ENCODE peak calls at places on chromosomes 6 and 20, in five cellular contexts. X is amygdala; P is activated T-cell treated with anti-CD3 and anti-CD28 coated beads, Interleukin-2, amount 50 U/mL, for 4 hours; M is astrocyte; U is omental fat pad. Q is an unnamed sample.

GRCh38 chr6:146200136-146200708 is 171.4 kb downstream of the GRM1 start:
- DNase-seq in X (no peak), U (no peak), P (no peak), M (peak; percentile 10), Q (no peak)

GRCh38 chr6:14838041-14838596 is 407.8 kb upstream of the JARID2 start:
- DNase-seq in U (no peak), X (no peak), M (peak; percentile 23), P (no peak), Q (no peak)

GRCh38 chr20:23909390-23909789 is 29.8 kb upstream of the CST5 start:
- DNase-seq in X (no peak), U (no peak), M (no peak), P (no peak), Q (no peak)

GRCh38 chr20:57747889-57748456 is 38.2 kb upstream of the PMEPA1 start:
- DNase-seq in M (no peak), P (no peak), U (no peak), X (no peak), Q (no peak)

GRCh38 chr6:105072799-105073199 is 107.0 kb downstream of the POPDC3 start:
- DNase-seq in M (peak; percentile 10), U (no peak), P (no peak), X (no peak), Q (no peak)

GRCh38 chr20:4457566-4458543 is 263.9 kb upstream of the PRND start:
- DNase-seq in M (no peak), U (no peak), P (no peak), X (no peak), Q (no peak)

GRCh38 chr20:517221-517620 is 26.4 kb downstream of the CSNK2A1 start:
- DNase-seq in M (peak; percentile 46), X (no peak), U (no peak), P (no peak), Q (no peak)

GRCh38 chr6:73652637-73653570 is 888 bp downstream of the SLC17A5 start:
- DNase-seq in U (no peak), X (peak; percentile 50), P (peak; percentile 38), M (peak; percentile 24), Q (peak; percentile 55)

GRCh38 chr20:31322504-31322903 is 14.1 kb upstream of the DEFB116 start:
- DNase-seq in X (no peak), U (no peak), M (no peak), P (no peak), Q (no peak)

GRCh38 chr6:97658090-97658489 is 375.1 kb upstream of the MMS22L start:
- DNase-seq in M (no peak), U (no peak), P (no peak), X (no peak), Q (no peak)

GRCh38 chr6:81750660-81751387 is 1.7 kb downstream of the TENT5A start:
- DNase-seq in U (no peak), X (no peak), P (no peak), M (no peak), Q (no peak)

GRCh38 chr6:108958900-108959770 is 110.9 kb downstream of the ARMC2 start:
- DNase-seq in X (no peak), U (no peak), M (no peak), P (no peak), Q (no peak)

GRCh38 chr20:31606928-31607639 is 2.0 kb downstream of the ID1 start:
- DNase-seq in P (no peak), U (no peak), X (peak; percentile 19), M (peak; percentile 81), Q (no peak)

GRCh38 chr20:2698912-2699311 is 6.3 kb downstream of the EBF4 start:
- DNase-seq in U (no peak), M (no peak), P (no peak), X (no peak), Q (no peak)

GRCh38 chr6:130752292-130752691 is 74.9 kb upstream of the SMLR1 start:
- DNase-seq in M (no peak), U (no peak), X (no peak), P (no peak), Q (no peak)

GRCh38 chr6:124795879-124796838 is 166.1 kb upstream of the RNF217 start:
- DNase-seq in U (no peak), P (no peak), X (no peak), M (no peak), Q (peak; percentile 7)

GRCh38 chr20:38706482-38706881 is 17.8 kb upstream of the SLC32A1 start:
- DNase-seq in X (no peak), U (no peak), M (no peak), P (no peak), Q (no peak)

GRCh38 chr6:112883095-112883494 is 536.0 kb downstream of the RFPL4B start:
- DNase-seq in M (peak; percentile 38), P (no peak), U (no peak), X (no peak), Q (no peak)

GRCh38 chr6:43521836-43522235 is 4.9 kb downstream of the POLR1C start:
- DNase-seq in X (no peak), M (no peak), U (no peak), P (no peak), Q (no peak)

GRCh38 chr6:21993841-21994240 is 303.0 kb downstream of the PRL start:
- DNase-seq in X (no peak), M (no peak), P (no peak), U (no peak), Q (no peak)

GRCh38 chr20:25353754-25354705 is 36.6 kb downstream of the ABHD12 start:
- DNase-seq in X (no peak), U (no peak), M (no peak), P (no peak), Q (no peak)

GRCh38 chr20:301886-302848 is 4.8 kb downstream of the ZCCHC3 start:
- DNase-seq in U (no peak), X (no peak), P (no peak), M (no peak), Q (no peak)

GRCh38 chr20:24432057-24432456 is 37.4 kb upstream of the SYNDIG1 start:
- DNase-seq in M (no peak), U (no peak), P (no peak), X (no peak), Q (no peak)

GRCh38 chr6:124339610-124340339 is 536.1 kb downstream of the NKAIN2 start:
- DNase-seq in U (no peak), P (no peak), M (no peak), X (no peak), Q (no peak)

GRCh38 chr6:47520282-47520681 is 42.7 kb downstream of the CD2AP start:
- DNase-seq in M (no peak), U (no peak), P (no peak), X (no peak), Q (no peak)

GRCh38 chr6:7148100-7148822 is 40.5 kb downstream of the RREB1 start:
- DNase-seq in M (peak; percentile 75), P (no peak), U (no peak), X (no peak), Q (no peak)

GRCh38 chr6:125732398-125732797 is 17.0 kb upstream of the HEY2 start:
- DNase-seq in M (no peak), P (no peak), X (no peak), U (no peak), Q (no peak)

GRCh38 chr6:106882601-106883518 is 91.7 kb downstream of the CD24 start:
- DNase-seq in X (no peak), P (no peak), M (no peak), U (no peak), Q (no peak)